ENCODE peak calls at places on chromosomes 16 and 17, in five cellular contexts. O is HepG2, K is upper lobe of left lung, A is GM12878, E is K562. D is an unnamed sample.

GRCh38 chr17:62816282-62816839 is 8.2 kb upstream of the MARCHF10 start:
- ATAC-seq in O (no peak), K (no peak), A (no peak), E (no peak), D (no peak)

GRCh38 chr16:12267491-12267890 is 291.0 kb downstream of the SNX29 start:
- ATAC-seq in O (peak; percentile 70), K (no peak), A (no peak), E (no peak), D (no peak)

GRCh38 chr17:31916496-31917064 is 15.1 kb upstream of the UTP6 start:
- ATAC-seq in O (no peak), K (peak; percentile 6), A (no peak), E (no peak), D (no peak)

GRCh38 chr16:2979669-2980226 is 498 bp downstream of the PKMYT1 start:
- ATAC-seq in O (peak; percentile 2), K (no peak), A (peak; percentile 31), E (peak; percentile 39), D (no peak)

GRCh38 chr17:74850310-74850709 is 9.4 kb downstream of the GRIN2C start:
- ATAC-seq in O (no peak), K (no peak), A (no peak), E (no peak), D (no peak)

GRCh38 chr17:81420769-81421462 is 25.7 kb downstream of the BAHCC1 start:
- ATAC-seq in O (peak; percentile 20), K (no peak), A (no peak), E (no peak), D (peak; percentile 6)

GRCh38 chr17:36590082-36590481 is 1.6 kb upstream of the DHRS11 start:
- ATAC-seq in O (no peak), K (no peak), A (no peak), E (peak; percentile 62), D (no peak)

GRCh38 chr17:8382880-8383142 is 182 bp downstream of the RPL26 start:
- ATAC-seq in O (no peak), K (peak; percentile 31), A (no peak), E (no peak), D (peak; percentile 3)

GRCh38 chr16:70685938-70686375 is at the start of gene MTSS2:
- ATAC-seq in O (peak; percentile 16), K (peak; percentile 81), A (no peak), E (peak; percentile 85), D (peak; percentile 87)

GRCh38 chr17:42675348-42675983 is 1.3 kb downstream of the PLEKHH3 start:
- ATAC-seq in O (no peak), K (no peak), A (no peak), E (no peak), D (no peak)

GRCh38 chr17:49223517-49224197 is 6.9 kb downstream of the PHOSPHO1 start:
- ATAC-seq in O (peak; percentile 68), K (peak; percentile 69), A (peak; percentile 28), E (peak; percentile 78), D (peak; percentile 47)

GRCh38 chr17:2253362-2253761 is 50.2 kb downstream of the SMG6 start:
- ATAC-seq in O (no peak), K (no peak), A (no peak), E (no peak), D (no peak)

GRCh38 chr17:49567104-49567521 is 8.6 kb upstream of the NXPH3 start:
- ATAC-seq in O (no peak), K (no peak), A (no peak), E (no peak), D (no peak)

GRCh38 chr16:762049-762513 is 1.5 kb downstream of the MSLN start:
- ATAC-seq in O (peak; percentile 4), K (no peak), A (no peak), E (peak; percentile 17), D (no peak)

GRCh38 chr17:58338454-58338841 is 9.9 kb upstream of the TSPOAP1 start:
- ATAC-seq in O (peak; percentile 1), K (peak; percentile 28), A (peak; percentile 0), E (peak; percentile 1), D (no peak)

GRCh38 chr17:40552806-40553693 is 12.2 kb downstream of the CCR7 start:
- ATAC-seq in O (no peak), K (no peak), A (peak; percentile 2), E (no peak), D (no peak)

GRCh38 chr16:23852794-23853562 is 17.2 kb downstream of the PRKCB start:
- ATAC-seq in O (no peak), K (peak; percentile 24), A (peak; percentile 15), E (no peak), D (no peak)

GRCh38 chr17:66526827-66527226 is 224.4 kb downstream of the PRKCA start:
- ATAC-seq in O (no peak), K (no peak), A (no peak), E (no peak), D (no peak)

GRCh38 chr17:67648032-67648761 is 69.5 kb upstream of the NOL11 start:
- ATAC-seq in O (peak; percentile 66), K (no peak), A (no peak), E (no peak), D (no peak)

GRCh38 chr16:1152651-1153259 is at the start of gene CACNA1H:
- ATAC-seq in O (no peak), K (no peak), A (no peak), E (peak; percentile 67), D (peak; percentile 53)

GRCh38 chr17:27284811-27285415 is 9.0 kb upstream of the WSB1 start:
- ATAC-seq in O (no peak), K (no peak), A (no peak), E (no peak), D (no peak)

GRCh38 chr17:70059649-70060048 is 15.4 kb upstream of the KCNJ16 start:
- ATAC-seq in O (no peak), K (no peak), A (no peak), E (no peak), D (no peak)

GRCh38 chr16:22400899-22401298 is 26.5 kb upstream of the CDR2 start:
- ATAC-seq in O (no peak), K (peak; percentile 53), A (no peak), E (no peak), D (no peak)

GRCh38 chr16:57013268-57013667 is 23.9 kb downstream of the NLRC5 start:
- ATAC-seq in O (no peak), K (no peak), A (no peak), E (no peak), D (no peak)

GRCh38 chr16:89925596-89926079 is 2.5 kb downstream of the TUBB3 start:
- ATAC-seq in O (no peak), K (no peak), A (no peak), E (peak; percentile 0), D (no peak)

GRCh38 chr16:49653577-49653976 is 202.3 kb downstream of the ZNF423 start:
- ATAC-seq in O (no peak), K (no peak), A (no peak), E (no peak), D (no peak)

GRCh38 chr16:49651980-49652379 is 203.9 kb downstream of the ZNF423 start:
- ATAC-seq in O (no peak), K (no peak), A (no peak), E (no peak), D (no peak)

GRCh38 chr16:49652441-49653175 is 203.3 kb downstream of the ZNF423 start:
- ATAC-seq in O (no peak), K (peak; percentile 79), A (no peak), E (no peak), D (peak; percentile 62)

GRCh38 chr16:49651226-49651625 is 204.7 kb downstream of the ZNF423 start:
- ATAC-seq in O (no peak), K (no peak), A (no peak), E (no peak), D (no peak)

GRCh38 chr16:49654425-49654824 is 201.5 kb downstream of the ZNF423 start:
- ATAC-seq in O (no peak), K (no peak), A (no peak), E (no peak), D (no peak)
- H3K9me3 ChIP-seq in O (no peaks in the 10 kb centered on the region), K (no peaks in the 10 kb centered on the region), A (no peaks in the 10 kb centered on the region), E (no peaks in the 10 kb centered on the region), D (no peaks in the 10 kb centered on the region)

DNA sequence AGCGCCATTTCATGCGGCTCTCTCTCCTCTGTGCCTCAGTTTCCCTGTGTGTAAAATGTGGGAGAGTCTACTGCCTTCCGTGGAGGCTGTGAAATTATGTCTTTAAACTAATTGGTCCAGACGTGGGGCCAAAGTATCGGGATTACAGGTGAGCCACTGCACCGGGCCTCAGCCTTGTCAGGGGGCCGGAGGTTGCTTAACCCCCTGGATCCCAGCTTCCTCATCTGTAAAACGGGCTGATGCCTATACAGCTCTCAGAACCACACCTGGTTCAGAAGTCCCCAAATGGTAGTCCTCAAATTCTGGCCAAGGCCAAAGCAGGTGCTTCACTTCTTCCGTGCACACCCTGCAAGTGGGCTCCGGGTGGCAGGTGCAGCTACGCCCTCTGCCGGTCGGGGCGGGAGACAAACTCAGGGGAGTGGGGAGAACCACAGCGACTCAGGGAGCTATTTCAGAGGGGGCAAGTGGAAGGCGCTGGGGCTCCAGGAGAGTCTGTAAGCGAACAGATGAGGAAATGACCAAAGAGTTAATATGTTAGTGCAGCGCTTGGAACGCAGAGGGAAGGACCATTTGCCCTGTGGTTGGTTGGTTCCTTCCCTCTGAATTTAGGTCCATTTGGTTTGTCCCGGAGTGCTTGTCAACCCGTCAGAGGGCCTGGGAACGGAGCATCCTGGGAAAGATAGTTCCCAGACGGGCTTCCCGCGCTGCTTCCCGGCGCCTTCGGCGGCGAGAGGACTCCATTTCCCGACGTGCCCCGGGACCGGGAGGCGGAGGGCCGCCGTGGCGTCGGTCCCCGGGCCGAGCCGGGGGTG is at the start of gene MGRN1:
- ATAC-seq in O (peak; percentile 90), K (peak; percentile 98), A (peak; percentile 88), E (peak; percentile 98), D (peak; percentile 99)
- TF ChIP-seq EP300 in O (no peak), K (no peak), A (no peak), E (no peak), D (no peak)

DNA sequence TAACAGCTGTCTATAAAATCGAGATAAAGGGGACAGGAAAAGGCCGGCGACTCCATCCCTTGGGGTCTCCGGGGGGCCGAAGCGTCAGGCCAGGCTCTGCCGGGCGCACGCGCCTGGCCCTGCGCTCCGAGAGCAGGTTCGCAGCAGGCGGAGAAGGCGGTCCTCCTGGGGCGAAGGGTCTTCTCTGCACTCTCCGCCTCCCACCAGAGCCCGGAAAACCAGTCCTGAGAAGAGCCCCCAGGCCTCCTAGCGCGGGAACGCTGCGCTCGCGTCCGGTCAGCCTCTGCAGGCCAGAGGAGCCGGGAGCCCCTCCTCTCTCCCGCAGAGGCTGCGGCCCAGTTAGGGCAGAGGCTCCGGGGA is 5.1 kb downstream of the FOXF1 start:
- ATAC-seq in O (no peak), K (no peak), A (no peak), E (no peak), D (no peak)
- TF ChIP-seq POLR2AphosphoS5 in O (no peak), K (no peak), A (no peak), E (no peak), D (no peak)

GRCh38 chr16:72094266-72094610 is 591 bp downstream of the DHX38 start:
- ATAC-seq in O (peak; percentile 22), K (peak; percentile 2), A (peak; percentile 8), E (peak; percentile 17), D (no peak)

GRCh38 chr16:72092832-72093447 is 480 bp downstream of the TXNL4B start:
- ATAC-seq in O (peak; percentile 49), K (peak; percentile 47), A (peak; percentile 53), E (peak; percentile 54), D (peak; percentile 37)

GRCh38 chr16:72093448-72094265 is at the start of the genes DHX38 and TXNL4B:
- ATAC-seq in O (peak; percentile 98), K (peak; percentile 99), A (peak; percentile 97), E (peak; percentile 98), D (peak; percentile 100)

GRCh38 chr16:72091217-72091616 is 2.2 kb downstream of the TXNL4B start:
- ATAC-seq in O (no peak), K (no peak), A (no peak), E (no peak), D (no peak)
- H3K9me3 ChIP-seq in O (no peaks in the 10 kb centered on the region), K (no peaks in the 10 kb centered on the region), A (no peaks in the 10 kb centered on the region), E (no peaks in the 10 kb centered on the region), D (no peaks in the 10 kb centered on the region)

GRCh38 chr17:46964315-46965265 is 14.5 kb downstream of the RPRML start:
- ATAC-seq in O (peak; percentile 46), K (no peak), A (no peak), E (peak; percentile 85), D (no peak)
- TF ChIP-seq EP300 in O (no peak), K (no peak), A (no peak), E (no peak), D (no peak)

D was measured in gastroesophageal sphincter.